ENCODE peak calls at places on chromosomes 3 and 15, in ten cellular contexts. U, Q, W, V, D, G, N, J, O and X are unnamed samples.

GRCh38 chr3:18724456-18724855 is 299.3 kb upstream of the SATB1 start:
- ATAC-seq in Q (no peak), V (no peak), D (no peak), W (no peak), O (no peak), N (no peak), G (no peak), J (no peak), U (no peak), X (no peak)

GRCh38 chr15:65629548-65629947 is 7.8 kb downstream of the SLC24A1 start:
- ATAC-seq in O (no peak), U (no peak), J (no peak), N (no peak), Q (no peak), G (no peak), D (no peak), W (no peak), V (no peak), X (no peak)

GRCh38 chr3:103052236-103052830 is 617.5 kb downstream of the ZPLD1 start:
- ATAC-seq in W (peak; percentile 55), D (no peak), U (no peak), Q (peak; percentile 67), J (no peak), V (peak; percentile 48), G (peak; percentile 46), N (peak; percentile 81), O (no peak), X (no peak)

GRCh38 chr3:126753191-126754160 is 49.4 kb downstream of the CHCHD6 start:
- ATAC-seq in Q (peak; percentile 83), N (no peak), V (no peak), O (no peak), U (no peak), G (no peak), W (peak; percentile 80), D (no peak), J (no peak), X (no peak)

GRCh38 chr3:24538891-24539290 is 44.2 kb upstream of the THRB start:
- ATAC-seq in J (peak; percentile 92), O (no peak), Q (no peak), G (no peak), V (peak; percentile 97), N (peak; percentile 99), W (peak; percentile 53), D (no peak), U (no peak), X (no peak)

GRCh38 chr3:15427182-15427880 is at the start of the genes EAF1 and METTL6:
- ATAC-seq in O (peak; percentile 82), D (peak; percentile 97), V (peak; percentile 89), N (peak; percentile 91), J (peak; percentile 85), G (peak; percentile 88), W (peak; percentile 96), Q (peak; percentile 97), U (peak; percentile 87), X (peak; percentile 82)

GRCh38 chr15:65249641-65250040 is 37.0 kb downstream of the PARP16 start:
- ATAC-seq in W (no peak), N (no peak), O (peak; percentile 70), V (no peak), G (peak; percentile 66), D (no peak), J (no peak), U (peak; percentile 81), Q (no peak), X (peak; percentile 95)

GRCh38 chr3:149507491-149508324 is 33.2 kb downstream of the TM4SF4 start:
- ATAC-seq in U (peak; percentile 32), J (no peak), D (peak; percentile 62), Q (peak; percentile 81), O (no peak), W (peak; percentile 52), N (peak; percentile 66), G (peak; percentile 67), V (peak; percentile 42), X (peak; percentile 46)

GRCh38 chr15:40451497-40452158 is 10.9 kb downstream of the BAHD1 start:
- ATAC-seq in W (no peak), D (no peak), O (no peak), G (no peak), V (no peak), U (no peak), N (no peak), J (no peak), Q (no peak), X (no peak)

GRCh38 chr3:106328224-106328623 is 459.4 kb upstream of the CBLB start:
- ATAC-seq in O (no peak), U (no peak), D (no peak), V (no peak), N (no peak), J (no peak), Q (no peak), W (no peak), G (no peak), X (no peak)

GRCh38 chr3:24043985-24044384 is 98.9 kb downstream of the NR1D2 start:
- ATAC-seq in D (no peak), N (no peak), Q (no peak), J (no peak), O (no peak), G (no peak), U (no peak), V (no peak), W (no peak), X (no peak)

GRCh38 chr3:172315401-172316091 is 132.7 kb downstream of the GHSR start:
- ATAC-seq in O (no peak), U (no peak), J (no peak), V (no peak), G (peak; percentile 22), Q (peak; percentile 43), W (peak; percentile 37), N (peak; percentile 29), D (no peak), X (no peak)

GRCh38 chr3:43817825-43818224 is 127.1 kb downstream of the ABHD5 start:
- ATAC-seq in D (no peak), J (no peak), O (no peak), N (no peak), W (no peak), U (no peak), G (no peak), Q (no peak), V (no peak), X (peak; percentile 83)

GRCh38 chr3:37739579-37740290 is 121.9 kb upstream of the CTDSPL start:
- ATAC-seq in W (no peak), O (no peak), D (no peak), G (no peak), U (no peak), J (no peak), V (peak; percentile 76), N (peak; percentile 79), Q (no peak), X (no peak)

GRCh38 chr15:49644364-49644794 is 23.5 kb downstream of the DTWD1 start:
- ATAC-seq in D (no peak), W (no peak), U (no peak), V (peak; percentile 37), N (no peak), O (no peak), Q (no peak), G (no peak), J (peak; percentile 48), X (no peak)

GRCh38 chr3:142962520-142963265 is 781 bp downstream of the PAQR9 start:
- ATAC-seq in N (peak; percentile 35), V (peak; percentile 30), J (no peak), O (no peak), G (peak; percentile 12), U (no peak), W (no peak), Q (no peak), D (peak; percentile 27), X (no peak)

GRCh38 chr3:168493412-168494205 is 397.9 kb upstream of the GOLIM4 start:
- ATAC-seq in W (no peak), Q (no peak), U (no peak), V (no peak), J (no peak), O (no peak), N (no peak), D (no peak), G (no peak), X (no peak)

GRCh38 chr15:31203999-31204398 is 102.5 kb upstream of the TRPM1 start:
- ATAC-seq in G (no peak), J (no peak), Q (no peak), D (no peak), W (no peak), O (no peak), U (no peak), N (no peak), V (no peak), X (no peak)

GRCh38 chr3:177679568-177680441 is 482.5 kb upstream of the TBL1XR1 start:
- ATAC-seq in J (no peak), Q (no peak), W (no peak), G (peak; percentile 86), N (peak; percentile 33), O (peak; percentile 26), U (no peak), V (peak; percentile 23), D (no peak), X (peak; percentile 93)

GRCh38 chr15:63156708-63157065 is 590 bp downstream of the RPS27L start:
- ATAC-seq in D (peak; percentile 1), V (peak; percentile 28), G (no peak), N (peak; percentile 18), U (no peak), Q (peak; percentile 54), O (no peak), J (peak; percentile 16), W (peak; percentile 57), X (no peak)

GRCh38 chr3:144162042-144162441 is 190.4 kb downstream of the DIPK2A start:
- ATAC-seq in Q (peak; percentile 39), V (no peak), U (no peak), O (no peak), N (no peak), D (no peak), G (no peak), W (peak; percentile 54), J (peak; percentile 97), X (no peak)

GRCh38 chr3:127473244-127474024 is 117.1 kb downstream of the TPRA1 start:
- ATAC-seq in D (peak; percentile 78), Q (peak; percentile 46), G (no peak), V (no peak), W (peak; percentile 73), N (no peak), J (no peak), O (no peak), U (no peak), X (no peak)